ENCODE peak calls at places on chromosomes 1 and 21, in eight cellular contexts. U is AG04449, K is cardiac fibroblast, O is endothelial cell, Q is psoas muscle, M is GM20000, D is GM13976, Y is mucosa of descending colon. S is an unnamed sample.

GRCh38 chr1:223531742-223532341 is 133.7 kb downstream of the CAPN8 start:
- DNase-seq in Q (peak), O (peak), D (peak), K (peak), U (no peak), M (peak), Y (peak), S (peak)

GRCh38 chr1:95371666-95372320 is 137.8 kb downstream of the RWDD3 start:
- DNase-seq in Y (no peak), M (no peak), Q (no peak), U (no peak), D (no peak), K (no peak), O (no peak), S (no peak)

GRCh38 chr1:171913385-171913784 is 72.1 kb downstream of the DNM3 start:
- DNase-seq in Q (no peak), D (no peak), U (no peak), M (no peak), Y (peak), O (no peak), K (peak), S (no peak)

GRCh38 chr1:193404236-193404635 is 217.8 kb upstream of the B3GALT2 start:
- DNase-seq in O (no peak), U (no peak), K (no peak), D (no peak), Y (no peak), M (no peak), Q (no peak), S (no peak)

GRCh38 chr1:214004014-214004413 is 16.2 kb downstream of the PROX1 start:
- DNase-seq in O (no peak), M (no peak), K (no peak), Y (no peak), D (no peak), U (no peak), Q (no peak), S (no peak)

GRCh38 chr1:241045659-241046058 is 311.3 kb downstream of the RGS7 start:
- DNase-seq in U (no peak), Q (no peak), Y (no peak), M (no peak), K (no peak), D (no peak), O (no peak), S (no peak)

GRCh38 chr1:59317780-59318179 is 20.9 kb downstream of the FGGY start:
- DNase-seq in Y (no peak), D (no peak), Q (no peak), K (no peak), U (no peak), O (no peak), M (no peak), S (no peak)

GRCh38 chr1:59776960-59777852 is 37.5 kb upstream of the HOOK1 start:
- DNase-seq in D (no peak), O (no peak), K (peak), Y (no peak), Q (no peak), U (no peak), M (no peak), S (no peak)

GRCh38 chr1:91596474-91596873 is 95.8 kb downstream of the CDC7 start:
- DNase-seq in Y (no peak), O (no peak), K (peak), Q (no peak), U (no peak), M (no peak), D (no peak), S (no peak)

GRCh38 chr1:43128816-43129215 is 43.3 kb downstream of the EBNA1BP2 start:
- DNase-seq in U (no peak), O (no peak), Y (no peak), D (no peak), Q (no peak), M (no peak), K (no peak), S (no peak)

DNA sequence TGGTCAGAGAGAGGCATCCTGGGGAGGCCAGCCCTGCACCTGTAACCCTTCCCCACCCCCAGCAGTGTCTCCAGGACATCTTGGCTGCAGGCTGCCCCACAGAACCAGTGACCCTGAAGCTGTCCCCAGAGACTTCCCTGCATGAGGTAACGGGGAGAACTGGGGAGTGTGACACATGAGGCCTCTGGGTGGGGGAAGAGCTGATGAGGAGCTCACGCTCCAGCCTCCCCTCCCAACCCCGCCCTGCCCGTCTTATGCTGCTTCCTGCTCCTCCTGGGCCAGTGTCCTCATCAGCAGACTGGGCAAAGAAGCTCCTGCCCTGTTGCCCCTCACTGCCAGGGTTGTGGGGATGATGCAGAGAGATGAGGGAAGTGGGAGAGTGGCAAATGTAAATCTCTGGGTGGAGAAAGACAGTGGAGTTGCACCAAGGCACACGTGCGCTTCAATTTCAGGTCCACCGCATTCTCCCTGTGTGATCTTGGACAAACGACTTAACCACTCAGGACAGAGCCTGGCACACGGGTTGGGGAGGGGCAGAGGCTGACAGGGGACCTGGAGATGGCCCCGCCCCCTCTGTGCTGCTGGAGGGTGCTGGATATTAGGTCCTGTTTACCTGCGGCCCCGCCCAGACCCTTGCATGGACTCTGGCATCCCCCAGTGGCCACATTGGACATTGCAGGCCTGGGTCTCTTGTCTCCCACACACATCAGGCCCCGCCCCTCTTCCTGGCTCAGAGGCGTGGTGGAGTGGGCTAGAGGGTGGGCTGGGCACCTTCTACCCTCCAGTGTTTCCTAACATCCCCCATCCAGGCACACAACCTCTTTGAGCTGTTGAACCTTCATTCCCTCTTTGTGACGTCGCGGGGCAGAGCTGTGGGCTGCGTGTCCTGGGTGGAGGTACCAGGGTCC is 12.3 kb downstream of the CLCNKB start:
- DNase-seq in M (peak), O (peak), K (peak), D (peak), Y (peak), U (no peak), Q (peak), S (peak)
- TF ChIP-seq CTCF in M (peak), O (peak), K (peak), D (peak), Y (peak), U (peak), Q (peak), S (peak)

GRCh38 chr1:233673146-233673946 is 59.4 kb downstream of the KCNK1 start:
- DNase-seq in O (no peak), U (no peak), K (no peak), D (no peak), M (peak), Y (no peak), Q (no peak), S (no peak)

GRCh38 chr1:233673947-233674431 is 60.1 kb downstream of the KCNK1 start:
- DNase-seq in M (no peak), Q (no peak), Y (no peak), D (no peak), U (no peak), O (no peak), K (no peak), S (no peak)

GRCh38 chr1:233677690-233678354 is 63.9 kb downstream of the KCNK1 start:
- DNase-seq in D (no peak), Q (no peak), U (no peak), K (no peak), M (no peak), Y (no peak), O (no peak), S (no peak)

GRCh38 chr1:233675394-233675793 is 61.5 kb downstream of the KCNK1 start:
- DNase-seq in U (no peak), K (no peak), Q (no peak), O (no peak), Y (no peak), D (no peak), M (no peak), S (no peak)

GRCh38 chr1:233675893-233676292 is 62.0 kb downstream of the KCNK1 start:
- DNase-seq in D (no peak), M (peak), Q (no peak), K (no peak), O (no peak), U (no peak), Y (no peak), S (no peak)
- TF ChIP-seq CTCF in D (no peak), M (peak), Q (no peak), K (no peak), O (no peak), U (no peak), Y (no peak), S (no peak)

DNA sequence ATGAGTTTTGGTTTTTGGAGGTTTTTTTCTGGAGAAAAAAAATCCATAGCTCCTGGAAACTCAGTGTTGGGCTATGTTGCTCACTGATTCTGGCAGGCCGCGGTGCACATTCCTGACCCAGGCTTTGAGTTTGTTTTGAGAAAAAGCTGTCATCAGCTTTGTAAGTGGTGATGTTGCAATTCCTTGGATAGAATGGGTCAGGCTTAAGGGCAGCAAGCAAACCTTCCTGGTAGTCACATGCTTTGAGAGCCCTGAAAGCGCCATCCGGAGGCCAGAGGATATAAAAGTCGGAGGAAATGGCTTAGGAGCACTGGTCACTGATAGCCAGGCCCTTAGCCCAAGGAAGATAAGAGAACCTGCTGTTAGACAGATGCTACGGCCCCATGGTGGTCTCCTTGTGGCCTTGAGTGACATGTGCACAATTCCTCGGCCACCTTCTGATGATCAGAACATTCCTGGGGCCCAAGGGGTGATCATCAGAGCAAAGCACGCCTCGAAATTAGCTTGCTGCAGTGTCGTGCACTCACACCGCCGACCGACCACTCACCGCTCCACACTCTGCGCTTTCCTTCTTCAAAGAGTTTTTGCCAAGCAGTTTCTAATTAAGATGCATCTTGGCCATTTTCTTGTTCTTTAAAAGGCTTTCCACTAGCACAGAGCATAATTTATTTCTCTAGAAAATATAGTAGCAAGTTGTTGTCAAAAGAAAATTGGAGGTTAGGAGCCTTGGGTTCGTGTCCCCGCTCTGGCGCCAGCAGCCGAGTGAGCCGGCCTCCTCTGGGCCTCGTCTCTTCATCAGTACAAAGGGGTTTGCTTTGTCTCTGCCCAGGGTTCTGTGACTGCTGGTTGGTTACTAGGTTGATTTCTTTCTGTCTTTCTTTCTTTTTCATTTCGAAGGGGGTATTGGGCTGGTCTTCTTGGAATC is 78.7 kb downstream of the MAN1C1 start:
- DNase-seq in Q (peak), U (peak), K (peak), M (no peak), D (no peak), Y (peak), O (peak), S (peak)
- TF ChIP-seq CTCF in Q (peak), U (peak), K (peak), M (no peak), D (no peak), Y (no peak), O (no peak), S (peak)

DNA sequence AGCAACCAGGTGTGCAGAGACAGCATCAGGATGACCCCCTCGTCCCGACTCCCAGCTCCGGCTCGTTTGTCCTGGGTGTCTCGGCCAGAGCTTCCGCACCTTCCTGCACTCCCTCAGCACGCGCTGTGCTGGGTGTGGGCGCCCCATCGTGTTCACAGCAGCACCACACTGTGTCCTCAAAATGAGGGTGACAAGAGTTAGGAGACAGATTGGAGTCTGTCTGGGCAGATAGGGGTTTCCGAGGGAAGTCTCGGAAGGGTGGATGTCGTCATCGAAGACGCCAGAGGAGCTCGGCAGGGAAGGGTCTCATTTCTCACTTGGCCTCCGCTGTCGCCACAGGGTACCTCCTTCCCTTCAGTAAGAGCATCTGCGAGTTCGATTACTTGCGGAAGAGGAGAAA is 4.1 kb downstream of the CCDC27 start:
- DNase-seq in M (no peak), Y (no peak), Q (no peak), U (no peak), O (no peak), K (no peak), D (no peak), S (no peak)
- TF ChIP-seq CTCF in M (no peak), Y (no peak), Q (no peak), U (no peak), O (no peak), K (no peak), D (no peak), S (no peak)

DNA sequence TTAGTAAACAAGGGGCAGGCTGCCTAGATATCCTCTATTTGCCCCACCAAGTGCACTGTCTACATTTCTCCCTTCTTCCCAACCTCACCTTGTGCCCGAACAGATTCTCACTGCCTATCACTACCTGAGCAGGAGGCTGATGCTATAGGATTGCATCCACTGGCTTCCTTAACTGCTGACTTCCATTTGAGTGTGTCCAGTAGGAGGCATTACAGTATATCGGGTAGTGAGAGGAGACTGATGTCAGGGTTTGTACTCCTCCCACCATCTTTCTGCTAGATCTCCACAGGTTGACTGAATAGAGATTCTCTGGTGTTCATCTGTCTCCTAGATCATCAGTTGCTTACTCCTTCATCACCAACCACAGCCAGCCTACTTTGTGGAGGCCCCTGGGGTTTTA is 796.3 kb downstream of the LRRIQ3 start:
- DNase-seq in K (no peak), Y (no peak), D (no peak), Q (no peak), U (no peak), M (no peak), O (no peak), S (no peak)
- TF ChIP-seq CTCF in K (no peak), Y (no peak), D (no peak), Q (no peak), U (no peak), M (no peak), O (no peak), S (no peak)

GRCh38 chr1:203039609-203040517 is 13.6 kb downstream of the PPFIA4 start:
- DNase-seq in Y (no peak), K (no peak), Q (no peak), O (peak), D (no peak), U (no peak), M (no peak), S (peak)
- TF ChIP-seq CTCF in Y (no peak), K (peak), Q (no peak), O (peak), D (no peak), U (peak), M (no peak), S (no peak)

GRCh38 chr1:13456894-13457532 is 46.8 kb downstream of the PRAMEF20 start:
- DNase-seq in K (no peak), Q (no peak), Y (no peak), D (no peak), O (no peak), M (no peak), U (no peak), S (no peak)

GRCh38 chr1:13450204-13450603 is 40.0 kb downstream of the PRAMEF20 start:
- DNase-seq in U (no peak), Q (peak), K (no peak), Y (no peak), M (no peak), D (no peak), O (no peak), S (no peak)

DNA sequence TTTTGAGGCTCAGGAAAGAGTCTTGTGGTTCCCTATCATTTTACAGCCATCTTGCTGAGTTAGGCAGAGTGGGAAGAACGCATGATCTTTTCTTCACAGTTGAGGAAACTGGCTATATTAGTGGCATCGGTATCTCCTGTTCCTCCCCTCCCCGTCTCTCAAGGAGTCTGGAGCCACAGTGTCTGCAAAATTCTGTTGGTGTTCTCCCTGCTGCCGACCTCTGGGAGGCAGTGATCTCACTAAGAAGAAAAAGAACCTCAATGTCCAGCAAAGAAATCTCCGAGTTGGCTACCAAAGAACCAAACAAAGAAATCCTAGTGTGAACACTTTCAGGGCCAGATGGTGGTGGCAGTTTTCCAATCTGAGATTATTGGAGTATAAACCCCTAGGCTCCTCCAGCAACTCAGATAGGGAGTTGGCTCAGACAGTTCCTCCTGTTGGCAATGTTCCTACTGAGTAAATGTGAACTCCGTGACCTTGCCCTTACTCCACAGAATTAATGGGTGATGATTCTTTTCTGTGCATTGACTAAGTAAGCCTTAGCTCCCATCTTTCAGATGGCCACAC is 41.2 kb downstream of the PRAMEF20 start:
- DNase-seq in K (no peak), Q (no peak), M (no peak), Y (peak), D (no peak), U (no peak), O (no peak), S (no peak)
- TF ChIP-seq CTCF in K (no peak), Q (no peak), M (no peak), Y (no peak), D (no peak), U (no peak), O (no peak), S (no peak)

DNA sequence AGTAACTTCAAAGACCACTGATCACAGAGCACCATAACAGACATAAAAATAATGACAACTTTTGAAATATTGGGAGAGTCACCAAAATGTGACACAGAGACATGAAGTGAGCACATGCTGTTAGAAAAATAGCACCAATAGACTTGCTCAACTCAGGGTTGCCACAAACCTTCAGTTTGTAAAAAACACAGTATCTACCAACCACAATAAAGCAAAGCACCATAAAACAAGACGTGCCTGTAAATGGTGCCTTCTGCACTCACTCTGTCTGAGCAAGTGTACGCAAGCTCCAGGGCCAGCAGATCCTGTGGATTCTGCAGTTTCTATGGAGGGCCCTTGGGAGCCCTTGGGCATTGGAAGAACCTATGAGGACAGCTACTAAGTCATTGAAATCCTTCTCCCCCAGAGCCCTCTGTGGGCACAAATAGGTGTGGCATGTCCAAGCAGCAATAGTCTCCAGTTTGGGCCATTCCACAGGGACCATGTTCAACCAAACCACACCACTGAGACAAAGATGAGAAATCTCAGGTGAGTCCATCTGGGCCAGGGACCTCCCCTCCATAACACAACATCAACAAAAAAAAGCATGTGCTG is 116.9 kb upstream of the RAB4A start:
- DNase-seq in M (no peak), Q (no peak), O (no peak), D (no peak), K (no peak), U (no peak), Y (no peak), S (no peak)
- TF ChIP-seq CTCF in M (no peak), Q (no peak), O (no peak), D (no peak), K (no peak), U (no peak), Y (no peak), S (no peak)

DNA sequence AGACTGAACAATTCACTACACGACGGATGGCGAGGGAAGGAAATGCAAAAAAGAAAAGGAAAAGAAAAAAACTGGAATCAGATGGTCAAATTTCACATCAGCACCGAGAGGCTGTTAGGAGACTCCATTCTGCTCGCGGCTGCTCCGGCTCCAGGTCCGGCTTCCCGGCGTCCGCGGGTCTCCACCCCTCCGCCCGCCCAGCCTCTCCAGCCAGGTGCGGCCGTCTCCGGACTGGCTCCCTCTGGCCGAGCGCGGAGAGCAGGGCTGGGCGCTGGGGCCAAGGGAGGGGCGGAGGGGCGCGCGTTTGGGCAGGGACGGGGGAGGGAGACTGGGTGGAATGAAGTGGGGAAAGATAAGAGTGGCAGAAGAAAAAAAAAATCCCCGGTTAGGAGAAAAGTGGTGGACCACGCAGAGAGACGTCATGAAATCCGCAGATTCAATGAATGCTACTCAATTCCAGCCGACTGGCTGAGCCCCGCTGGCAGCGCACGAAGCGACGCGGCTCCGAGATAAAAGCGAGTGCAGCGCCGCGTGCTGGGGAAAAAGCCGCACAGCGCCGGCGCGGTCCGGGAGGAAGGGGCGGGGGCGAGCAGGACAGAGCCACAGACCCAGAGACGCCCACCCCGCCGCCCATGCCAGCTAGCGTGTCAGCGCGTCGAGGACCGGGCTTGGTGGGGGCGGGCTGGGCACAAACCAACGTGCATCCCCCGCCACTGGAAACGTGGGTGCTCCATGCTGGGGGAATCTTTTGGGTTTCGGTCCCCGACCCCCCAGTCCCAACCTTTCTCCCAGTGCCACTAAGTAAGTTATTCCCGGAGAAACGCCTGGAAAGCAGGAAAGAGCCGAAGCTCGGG is at the start of gene KCNJ6:
- DNase-seq in D (no peak), U (no peak), Y (peak), M (no peak), O (peak), K (peak), Q (peak), S (no peak)
- TF ChIP-seq CTCF in D (no peak), U (peak), Y (no peak), M (peak), O (peak), K (peak), Q (no peak), S (peak)